ENCODE peak calls at places on chromosomes 4 and X, in five cellular contexts. R is progenitor cell of endocrine pancreas, Q is lower lobe of right lung, X is foreskin keratinocyte, C is lower leg skin. K is an unnamed sample.

GRCh38 chr4:153344131-153345010 is at the start of gene MND1:
- DNase-seq in R (peak), Q (peak), X (no peak), C (peak), K (peak)

GRCh38 chr4:80207172-80207583 is 9.9 kb downstream of the PRDM8 start:
- DNase-seq in R (no peak), Q (no peak), X (no peak), C (no peak), K (peak)

GRCh38 chr4:188839704-188840103 is 700.5 kb downstream of the TRIML1 start:
- DNase-seq in R (no peak), Q (no peak), X (no peak), C (no peak), K (no peak)

GRCh38 chr4:64582492-64582891 is 173.2 kb upstream of the TECRL start:
- DNase-seq in R (no peak), Q (no peak), X (no peak), C (no peak), K (no peak)

GRCh38 chr4:149264093-149264733 is 551.4 kb downstream of the IQCM start:
- DNase-seq in R (no peak), Q (no peak), X (peak), C (no peak), K (peak)

GRCh38 chr4:16360694-16361262 is 134.5 kb upstream of the TAPT1 start:
- DNase-seq in R (no peak), Q (no peak), X (no peak), C (no peak), K (no peak)

GRCh38 chrX:36480441-36480990 is 527.6 kb upstream of the FAM47C start:
- DNase-seq in R (no peak), Q (no peak), X (no peak), C (no peak), K (no peak)

GRCh38 chr4:109979932-109980717 is 67.4 kb downstream of the EGF start:
- DNase-seq in R (no peak), Q (no peak), X (peak), C (no peak), K (no peak)

GRCh38 chrX:19924285-19924684 is 36.9 kb upstream of the SH3KBP1 start:
- DNase-seq in R (no peak), Q (no peak), X (no peak), C (no peak), K (no peak)

GRCh38 chrX:17397074-17397473 is 22.1 kb downstream of the NHS start:
- DNase-seq in R (no peak), Q (no peak), X (no peak), C (no peak), K (no peak)

DNA sequence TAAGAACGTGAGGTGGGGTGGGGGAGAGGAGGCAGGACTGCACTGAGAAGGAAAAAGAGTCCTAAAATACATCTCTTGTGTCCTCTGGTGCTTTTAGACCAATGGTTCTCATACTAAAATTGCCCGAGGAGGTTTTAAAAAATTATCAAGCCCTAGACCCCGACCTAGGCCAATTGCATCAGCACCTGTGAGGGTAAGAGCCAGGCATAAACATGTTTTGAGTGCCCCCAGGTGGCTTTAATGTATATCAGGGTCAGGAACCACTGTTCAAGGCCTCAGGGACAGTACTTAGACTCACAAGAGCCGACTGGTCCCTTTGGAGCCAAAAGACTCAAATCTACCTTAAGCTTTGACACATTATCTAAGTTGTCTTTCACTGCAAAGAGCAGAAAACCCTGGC is 37.5 kb upstream of the TMEM150C start:
- DNase-seq in R (no peak), Q (no peak), X (no peak), C (no peak), K (no peak)
- TF ChIP-seq CTCF in R (peak), Q (no peak), X (peak), C (no peak), K (no peak)

GRCh38 chrX:57977992-57978391 is 67.7 kb upstream of the ZXDA start:
- DNase-seq in R (no peak), Q (no peak), X (no peak), C (no peak), K (no peak)
- TF ChIP-seq CTCF in R (no peak), Q (no peak), X (no peak), C (no peak), K (no peak)

GRCh38 chr4:1684756-1685603 is 867 bp upstream of the FAM53A start:
- DNase-seq in R (no peak), Q (peak), X (no peak), C (no peak), K (no peak)

GRCh38 chr4:1685604-1686150 is 1.6 kb upstream of the FAM53A start:
- DNase-seq in R (no peak), Q (no peak), X (no peak), C (no peak), K (no peak)

GRCh38 chr4:1682860-1683259 is 1.3 kb downstream of the FAM53A start:
- DNase-seq in R (no peak), Q (peak), X (no peak), C (no peak), K (no peak)

GRCh38 chr4:1683371-1683902 is 676 bp downstream of the FAM53A start:
- DNase-seq in R (no peak), Q (peak), X (peak), C (peak), K (no peak)

GRCh38 chr4:1683903-1684755 is at the start of gene FAM53A:
- DNase-seq in R (peak), Q (peak), X (no peak), C (peak), K (peak)
- TF ChIP-seq CTCF in R (no peak), Q (no peak), X (no peak), C (no peak), K (no peak)

DNA sequence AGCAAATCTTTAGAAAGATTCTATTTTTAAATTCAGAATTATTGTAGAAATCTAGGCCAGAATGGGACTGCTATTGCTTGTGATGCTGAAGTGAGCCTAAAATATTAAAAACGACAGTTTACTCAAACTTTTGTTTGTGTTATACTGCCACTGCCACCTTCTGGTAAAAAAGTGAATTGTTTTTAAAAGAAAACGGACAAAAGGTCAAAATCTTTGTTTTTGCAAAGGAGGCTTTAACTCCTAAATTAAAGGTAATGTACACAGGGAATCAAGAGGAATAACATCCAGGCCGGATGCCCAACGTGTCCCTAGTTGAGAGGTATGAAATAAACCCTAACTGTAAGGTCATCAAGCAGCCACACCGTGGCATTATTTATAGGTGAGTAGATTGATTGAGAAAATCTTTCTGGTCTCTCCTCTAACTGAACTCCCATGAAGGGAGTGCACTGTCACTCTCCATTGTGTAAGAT is 338.3 kb upstream of the GALNT7 start:
- DNase-seq in R (no peak), Q (no peak), X (no peak), C (no peak), K (no peak)
- TF ChIP-seq CTCF in R (peak), Q (peak), X (peak), C (no peak), K (peak)

DNA sequence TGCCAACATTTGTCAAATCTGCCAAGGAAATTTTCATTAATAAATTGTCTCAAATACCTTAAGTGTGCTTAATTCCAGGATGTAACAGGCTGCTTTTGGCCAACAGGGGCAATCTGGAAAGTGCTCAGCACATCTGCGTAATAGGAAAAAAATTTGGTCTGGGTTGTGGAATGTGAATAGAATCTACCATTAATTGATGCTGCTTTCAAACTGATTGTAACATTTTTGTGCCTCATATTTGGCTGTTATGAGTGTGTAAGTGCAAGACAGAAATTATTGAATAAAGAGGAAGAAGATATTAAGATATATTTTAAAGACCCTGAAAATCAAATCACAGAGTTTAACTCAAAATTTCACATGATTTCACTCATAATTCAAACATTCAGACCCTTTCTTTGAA is 41.1 kb downstream of the REELD1 start:
- DNase-seq in R (no peak), Q (no peak), X (no peak), C (no peak), K (no peak)
- TF ChIP-seq CTCF in R (no peak), Q (no peak), X (no peak), C (no peak), K (no peak)

DNA sequence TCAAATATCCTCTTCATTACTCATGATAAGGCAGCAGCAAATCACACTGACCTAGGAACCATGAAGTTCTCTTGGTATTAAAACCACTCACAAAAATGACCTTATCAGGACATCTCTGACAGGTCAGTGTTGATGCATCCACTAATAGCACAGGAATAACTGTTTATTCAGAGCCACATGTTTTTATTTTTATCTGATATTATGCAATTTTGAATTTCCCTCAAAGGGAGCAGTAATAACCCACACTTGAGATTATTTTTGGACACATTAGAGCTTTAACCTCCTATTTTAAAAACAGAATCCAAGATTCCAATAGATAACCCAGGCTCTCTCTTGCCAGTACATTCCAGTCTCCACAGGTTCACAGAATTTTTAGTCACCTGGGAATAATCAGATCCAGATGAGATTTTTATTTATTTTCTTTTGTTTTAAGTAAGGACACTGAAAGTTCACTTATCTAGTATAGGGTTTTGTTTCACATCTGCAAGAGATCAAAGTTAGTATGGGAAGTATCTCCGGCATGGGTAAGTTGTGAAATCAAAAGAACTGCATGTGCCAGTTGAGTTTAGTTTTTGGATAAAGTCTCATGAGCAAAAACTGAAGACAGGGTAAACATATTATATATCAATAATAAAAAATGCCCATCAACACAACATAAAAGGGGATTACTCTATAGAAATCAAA is 36.3 kb upstream of the MYOZ2 start:
- DNase-seq in R (no peak), Q (no peak), X (no peak), C (no peak), K (no peak)
- TF ChIP-seq CTCF in R (no peak), Q (no peak), X (no peak), C (no peak), K (no peak)

DNA sequence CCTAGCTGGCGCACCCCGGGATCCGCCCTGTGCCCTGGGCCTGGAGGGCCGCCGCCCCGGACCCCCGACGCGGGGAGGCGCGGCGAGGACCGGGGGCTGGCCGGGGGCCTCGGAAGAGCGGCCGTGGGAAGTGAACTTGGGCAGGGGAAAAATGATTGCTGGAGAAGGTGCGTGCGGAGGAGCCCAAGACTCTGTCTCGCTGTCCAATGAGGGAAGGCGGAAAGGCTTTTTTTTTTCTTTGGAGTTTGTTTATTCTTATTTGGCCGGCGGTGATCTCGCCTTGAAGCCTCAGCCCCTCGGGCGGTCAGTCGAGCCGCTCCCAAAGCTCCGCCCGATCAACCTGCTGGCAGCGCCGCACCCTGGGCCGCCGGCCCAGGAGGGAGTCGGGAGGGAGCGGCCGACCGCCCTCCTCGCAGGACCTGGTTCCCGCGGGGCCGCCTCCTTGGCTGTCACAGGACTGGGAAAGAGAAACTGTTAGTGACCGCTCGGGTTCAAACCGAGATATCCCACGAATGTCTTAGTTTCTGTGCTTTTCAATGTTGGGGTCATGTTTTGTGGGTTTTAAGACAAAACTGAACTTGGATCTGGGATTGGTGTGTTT is 2.5 kb downstream of the CPEB2 start:
- DNase-seq in R (peak), Q (peak), X (peak), C (peak), K (peak)
- TF ChIP-seq CTCF in R (no peak), Q (no peak), X (no peak), C (no peak), K (no peak)

DNA sequence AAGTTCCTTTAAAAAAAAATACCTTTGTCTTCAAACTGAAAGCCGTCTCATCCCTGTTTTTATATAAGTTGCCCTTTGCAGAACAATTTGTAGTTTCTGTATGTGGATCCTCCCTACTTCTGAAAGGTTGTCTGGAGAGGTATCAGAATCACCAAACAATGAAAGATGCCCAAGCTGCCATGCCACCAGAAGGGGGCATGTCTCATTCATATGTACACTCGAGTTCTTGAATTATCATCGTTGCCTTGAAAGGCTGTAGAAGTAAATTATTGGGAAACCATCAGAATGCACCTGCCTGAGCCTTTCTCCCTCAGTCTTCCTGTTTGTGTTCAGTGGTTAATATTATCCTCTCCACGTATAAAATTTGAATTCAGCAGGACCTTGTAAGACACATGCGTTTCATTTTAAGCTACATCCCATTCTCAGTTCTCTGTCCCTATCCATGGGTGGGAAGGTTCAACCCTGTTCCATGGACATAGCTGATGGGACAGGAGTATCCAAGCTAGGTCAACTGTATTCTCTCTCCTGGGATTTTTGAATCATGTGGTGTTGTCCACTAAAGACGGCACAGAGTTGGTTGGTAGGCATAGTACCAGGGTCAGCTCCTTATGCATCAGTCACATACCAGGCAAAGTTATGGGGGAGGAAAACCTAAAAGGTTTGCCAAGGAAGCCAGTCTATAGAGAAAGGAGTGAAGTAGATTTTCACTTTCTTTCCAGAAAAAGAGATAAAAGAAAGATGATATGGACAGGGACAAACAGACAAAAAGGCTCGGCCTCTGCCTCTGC is 24.0 kb downstream of the GALNT7 start:
- DNase-seq in R (no peak), Q (no peak), X (no peak), C (no peak), K (no peak)
- TF ChIP-seq CTCF in R (no peak), Q (no peak), X (peak), C (no peak), K (no peak)